ENCODE peak calls at places on chromosomes 5 and 9, in seven cellular contexts. One of them, this sample, is unnamed.

GRCh38 chr5:72402959-72403628 is 82.9 kb downstream of the PTCD2 start:
- DNase-seq in BE2C: no peak
- DNase-seq in ovary: peak; percentile 39
- DNase-seq in GM06990: no peak
- DNase-seq in PC-9: no peak
- DNase-seq in brain microvascular endothelial cell: no peak
- DNase-seq in PC-3: peak; percentile 21
- DNase-seq in this sample: no peak

GRCh38 chr9:84340535-84340934 is at the start of gene SLC28A3:
- DNase-seq in BE2C: no peak
- DNase-seq in GM06990: no peak
- DNase-seq in PC-9: peak; percentile 26
- DNase-seq in brain microvascular endothelial cell: no peak
- DNase-seq in PC-3: no peak
- DNase-seq in ovary: no peak
- DNase-seq in this sample: no peak

GRCh38 chr5:102801375-102801774 is 46.3 kb downstream of the PAM start:
- DNase-seq in PC-9: no peak
- DNase-seq in ovary: no peak
- DNase-seq in GM06990: no peak
- DNase-seq in brain microvascular endothelial cell: no peak
- DNase-seq in BE2C: no peak
- DNase-seq in PC-3: no peak
- DNase-seq in this sample: no peak

GRCh38 chr5:144236479-144236878 is 65.8 kb downstream of the KCTD16 start:
- DNase-seq in BE2C: no peak
- DNase-seq in ovary: no peak
- DNase-seq in GM06990: no peak
- DNase-seq in PC-9: no peak
- DNase-seq in brain microvascular endothelial cell: no peak
- DNase-seq in PC-3: no peak
- DNase-seq in this sample: no peak

GRCh38 chr5:32522429-32523143 is 62.8 kb upstream of the SUB1 start:
- DNase-seq in brain microvascular endothelial cell: peak; percentile 70
- DNase-seq in PC-3: peak; percentile 86
- DNase-seq in PC-9: peak; percentile 59
- DNase-seq in ovary: no peak
- DNase-seq in GM06990: no peak
- DNase-seq in BE2C: no peak
- DNase-seq in this sample: no peak

GRCh38 chr5:94021246-94021645 is 279.8 kb upstream of the POU5F2 start:
- DNase-seq in brain microvascular endothelial cell: peak; percentile 32
- DNase-seq in PC-9: peak; percentile 39
- DNase-seq in GM06990: no peak
- DNase-seq in ovary: no peak
- DNase-seq in PC-3: peak; percentile 95
- DNase-seq in BE2C: no peak
- DNase-seq in this sample: peak; percentile 71

GRCh38 chr5:79771387-79771786 is 81.8 kb downstream of the CMYA5 start:
- DNase-seq in BE2C: no peak
- DNase-seq in PC-9: no peak
- DNase-seq in brain microvascular endothelial cell: peak; percentile 9
- DNase-seq in GM06990: no peak
- DNase-seq in ovary: no peak
- DNase-seq in PC-3: no peak
- DNase-seq in this sample: peak; percentile 45

GRCh38 chr9:136916330-136917184 is 28.0 kb downstream of the FBXW5 start:
- DNase-seq in GM06990: no peak
- DNase-seq in ovary: no peak
- DNase-seq in PC-3: no peak
- DNase-seq in PC-9: no peak
- DNase-seq in brain microvascular endothelial cell: no peak
- DNase-seq in BE2C: no peak
- DNase-seq in this sample: no peak

GRCh38 chr5:14850419-14851066 is 21.0 kb downstream of the ANKH start:
- DNase-seq in GM06990: no peak
- DNase-seq in PC-9: no peak
- DNase-seq in BE2C: no peak
- DNase-seq in brain microvascular endothelial cell: no peak
- DNase-seq in ovary: no peak
- DNase-seq in PC-3: no peak
- DNase-seq in this sample: no peak

GRCh38 chr9:106403081-106403480 is 459.9 kb upstream of the ZNF462 start:
- DNase-seq in BE2C: no peak
- DNase-seq in GM06990: no peak
- DNase-seq in brain microvascular endothelial cell: peak; percentile 25
- DNase-seq in PC-9: peak; percentile 19
- DNase-seq in ovary: no peak
- DNase-seq in PC-3: peak; percentile 76
- DNase-seq in this sample: peak; percentile 58

DNA sequence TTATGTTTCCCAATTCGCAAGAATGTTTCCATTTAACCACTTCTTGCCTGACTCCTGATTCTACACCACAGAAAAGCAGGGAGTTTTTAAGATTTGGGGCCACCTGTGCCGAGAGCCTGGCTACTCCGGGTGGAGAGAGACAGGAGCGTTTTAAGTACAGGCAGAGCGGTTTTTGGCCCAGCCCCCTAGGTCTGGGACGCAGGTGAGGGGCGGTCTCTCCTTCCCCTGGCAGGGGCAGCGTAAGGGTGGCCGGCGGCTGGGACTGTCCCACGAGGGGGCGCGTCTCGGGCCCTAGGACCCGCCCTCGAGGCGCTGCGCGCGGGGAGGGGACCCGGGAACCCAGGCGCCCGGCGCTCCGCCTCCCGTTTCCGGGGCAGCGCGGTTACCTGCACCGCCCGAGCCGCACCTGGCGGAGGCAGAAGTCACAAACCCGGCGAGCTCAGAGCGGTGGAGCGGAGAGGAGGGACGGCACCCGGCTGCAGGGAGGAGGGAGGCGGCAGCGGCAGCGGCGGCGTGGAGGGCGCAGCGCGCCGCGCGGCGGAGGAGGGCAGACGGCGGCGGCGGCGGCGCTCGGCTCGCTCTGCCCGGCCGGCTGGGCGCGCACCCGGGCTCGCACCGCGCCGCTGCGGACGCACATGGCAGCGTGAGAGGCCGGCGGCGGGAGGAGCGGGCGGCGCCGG is at the start of gene WWC1:
- DNase-seq in PC-3: peak; percentile 91
- DNase-seq in GM06990: peak; percentile 89
- DNase-seq in brain microvascular endothelial cell: no peak
- DNase-seq in PC-9: peak; percentile 99
- DNase-seq in BE2C: peak; percentile 57
- DNase-seq in ovary: no peak
- DNase-seq in this sample: no peak
- TF ChIP-seq CTCF in PC-3: peak; percentile 25
- TF ChIP-seq CTCF in GM06990: peak; percentile 40
- TF ChIP-seq CTCF in brain microvascular endothelial cell: no peak
- TF ChIP-seq CTCF in PC-9: peak; percentile 68
- TF ChIP-seq CTCF in BE2C: peak; percentile 12
- TF ChIP-seq CTCF in ovary: no peak
- TF ChIP-seq CTCF in this sample: peak; percentile 31

GRCh38 chr5:100776244-100776643 is 126.8 kb downstream of the ST8SIA4 start:
- DNase-seq in BE2C: no peak
- DNase-seq in PC-9: no peak
- DNase-seq in GM06990: no peak
- DNase-seq in brain microvascular endothelial cell: no peak
- DNase-seq in ovary: no peak
- DNase-seq in PC-3: peak; percentile 26
- DNase-seq in this sample: no peak

GRCh38 chr5:100772548-100772947 is 130.5 kb downstream of the ST8SIA4 start:
- DNase-seq in PC-9: no peak
- DNase-seq in ovary: no peak
- DNase-seq in brain microvascular endothelial cell: no peak
- DNase-seq in PC-3: no peak
- DNase-seq in GM06990: no peak
- DNase-seq in BE2C: no peak
- DNase-seq in this sample: no peak

GRCh38 chr5:100779669-100780375 is 123.3 kb downstream of the ST8SIA4 start:
- DNase-seq in PC-9: no peak
- DNase-seq in brain microvascular endothelial cell: no peak
- DNase-seq in GM06990: no peak
- DNase-seq in ovary: no peak
- DNase-seq in BE2C: no peak
- DNase-seq in PC-3: no peak
- DNase-seq in this sample: no peak

GRCh38 chr5:100780376-100780870 is 122.7 kb downstream of the ST8SIA4 start:
- DNase-seq in PC-9: no peak
- DNase-seq in PC-3: no peak
- DNase-seq in GM06990: peak; percentile 74
- DNase-seq in brain microvascular endothelial cell: no peak
- DNase-seq in BE2C: no peak
- DNase-seq in ovary: no peak
- DNase-seq in this sample: no peak

DNA sequence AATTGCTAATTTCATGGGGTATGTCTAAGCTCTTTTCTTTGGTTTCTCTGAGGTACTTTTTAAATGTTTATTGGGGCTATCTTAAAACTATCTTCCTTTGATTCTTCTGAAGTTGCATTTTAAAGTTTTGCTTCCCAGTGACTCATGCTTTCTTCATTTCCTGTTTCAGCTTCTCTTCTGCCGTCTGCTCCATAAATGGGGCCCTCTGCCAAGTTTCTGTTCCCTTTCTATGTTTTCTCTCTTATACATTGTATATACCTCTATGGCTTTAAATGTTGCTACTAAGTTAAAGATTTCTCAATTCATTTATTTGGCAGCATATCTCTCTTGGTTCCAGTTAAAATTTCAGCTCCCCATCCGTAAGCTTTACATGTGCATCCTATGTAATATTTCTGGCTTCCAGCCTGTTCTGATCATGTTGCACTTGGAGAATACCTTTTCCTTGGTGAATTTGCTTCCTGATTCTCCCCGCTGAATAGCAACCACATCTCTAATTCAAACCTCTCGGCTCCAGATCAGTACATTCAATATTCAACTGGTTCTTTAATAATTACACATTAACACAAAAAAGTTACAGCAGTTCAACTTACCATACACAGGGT is 125.3 kb downstream of the ST8SIA4 start:
- DNase-seq in GM06990: peak; percentile 66
- DNase-seq in BE2C: no peak
- DNase-seq in PC-3: peak; percentile 88
- DNase-seq in brain microvascular endothelial cell: peak; percentile 75
- DNase-seq in PC-9: peak; percentile 10
- DNase-seq in ovary: no peak
- DNase-seq in this sample: peak; percentile 34
- H3K4me3 ChIP-seq in GM06990: no peak overlapping the region
- H3K4me3 ChIP-seq in BE2C: no peak overlapping the region
- H3K4me3 ChIP-seq in PC-3: peak overlapping the region; percentile 19
- H3K4me3 ChIP-seq in brain microvascular endothelial cell: no peak overlapping the region
- H3K4me3 ChIP-seq in PC-9: no peak overlapping the region
- H3K4me3 ChIP-seq in ovary: no peak overlapping the region
- H3K4me3 ChIP-seq in this sample: no peak overlapping the region

GRCh38 chr9:115232375-115232774 is 114.4 kb upstream of the TNC start:
- DNase-seq in BE2C: no peak
- DNase-seq in brain microvascular endothelial cell: no peak
- DNase-seq in ovary: no peak
- DNase-seq in PC-9: no peak
- DNase-seq in PC-3: no peak
- DNase-seq in GM06990: no peak
- DNase-seq in this sample: no peak

GRCh38 chr9:115234094-115234493 is 116.1 kb upstream of the TNC start:
- DNase-seq in GM06990: no peak
- DNase-seq in PC-3: peak; percentile 65
- DNase-seq in PC-9: peak; percentile 69
- DNase-seq in brain microvascular endothelial cell: peak; percentile 84
- DNase-seq in ovary: no peak
- DNase-seq in BE2C: no peak
- DNase-seq in this sample: peak; percentile 89

GRCh38 chr9:115237383-115238087 is 119.6 kb upstream of the TNC start:
- DNase-seq in PC-9: no peak
- DNase-seq in BE2C: no peak
- DNase-seq in PC-3: no peak
- DNase-seq in brain microvascular endothelial cell: no peak
- DNase-seq in GM06990: no peak
- DNase-seq in ovary: peak; percentile 25
- DNase-seq in this sample: no peak

GRCh38 chr9:115231116-115231515 is 113.2 kb upstream of the TNC start:
- DNase-seq in PC-9: no peak
- DNase-seq in ovary: no peak
- DNase-seq in GM06990: no peak
- DNase-seq in brain microvascular endothelial cell: no peak
- DNase-seq in PC-3: no peak
- DNase-seq in BE2C: no peak
- DNase-seq in this sample: no peak

GRCh38 chr9:115235221-115235620 is 117.3 kb upstream of the TNC start:
- DNase-seq in PC-9: no peak
- DNase-seq in GM06990: no peak
- DNase-seq in BE2C: no peak
- DNase-seq in PC-3: no peak
- DNase-seq in brain microvascular endothelial cell: no peak
- DNase-seq in ovary: no peak
- DNase-seq in this sample: no peak
- TF ChIP-seq CTCF in PC-9: no peak
- TF ChIP-seq CTCF in GM06990: no peak
- TF ChIP-seq CTCF in BE2C: no peak
- TF ChIP-seq CTCF in PC-3: no peak
- TF ChIP-seq CTCF in brain microvascular endothelial cell: no peak
- TF ChIP-seq CTCF in ovary: no peak
- TF ChIP-seq CTCF in this sample: no peak

DNA sequence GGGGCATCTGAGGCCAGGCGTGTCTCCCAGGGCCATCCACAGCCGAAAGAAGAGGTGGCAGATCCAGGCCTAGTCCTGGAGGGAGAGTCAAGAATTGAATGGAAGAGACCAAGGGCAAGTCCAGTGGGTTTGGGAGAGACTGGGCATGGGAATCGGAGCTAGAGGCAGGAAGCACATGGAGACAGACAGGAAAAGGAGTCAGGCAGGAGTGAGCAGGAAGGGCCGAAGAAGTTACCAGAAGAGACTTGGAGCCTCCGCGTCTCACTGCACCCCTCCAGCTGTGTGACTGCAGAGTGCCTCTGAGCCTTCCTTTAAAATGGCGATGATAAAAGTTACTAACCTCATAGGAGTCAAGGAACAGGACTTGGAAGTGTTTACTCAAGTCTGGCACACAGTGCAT is 64.4 kb upstream of the ANGPTL2 start:
- DNase-seq in brain microvascular endothelial cell: no peak
- DNase-seq in PC-9: no peak
- DNase-seq in PC-3: no peak
- DNase-seq in ovary: no peak
- DNase-seq in GM06990: no peak
- DNase-seq in BE2C: no peak
- DNase-seq in this sample: no peak
- H3K4me3 ChIP-seq in brain microvascular endothelial cell: no peak overlapping the region
- H3K4me3 ChIP-seq in PC-9: no peak overlapping the region
- H3K4me3 ChIP-seq in PC-3: no peak overlapping the region
- H3K4me3 ChIP-seq in ovary: no peak overlapping the region
- H3K4me3 ChIP-seq in GM06990: no peak overlapping the region
- H3K4me3 ChIP-seq in BE2C: no peak overlapping the region
- H3K4me3 ChIP-seq in this sample: no peak overlapping the region

DNA sequence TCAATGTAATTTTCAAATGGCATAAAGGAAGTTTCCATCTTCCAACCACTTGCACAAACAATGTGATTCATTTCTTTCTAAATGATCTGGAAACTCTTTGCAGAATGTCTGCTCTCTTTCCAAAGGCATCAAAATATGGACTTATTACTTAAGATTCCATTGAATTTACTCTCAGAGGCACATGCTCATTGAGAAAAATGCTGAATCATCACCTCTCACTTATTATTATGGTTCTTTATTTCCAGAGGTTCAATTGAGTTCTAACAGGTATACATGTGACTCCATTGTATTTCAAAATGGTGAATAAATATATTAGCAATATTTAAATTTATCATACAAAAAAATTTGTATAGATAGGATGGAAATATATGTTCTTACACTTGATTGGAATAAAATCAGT is 1140.6 kb downstream of the EFNA5 start:
- DNase-seq in ovary: no peak
- DNase-seq in brain microvascular endothelial cell: no peak
- DNase-seq in PC-3: no peak
- DNase-seq in BE2C: no peak
- DNase-seq in GM06990: no peak
- DNase-seq in PC-9: no peak
- DNase-seq in this sample: no peak
- TF ChIP-seq CTCF in ovary: no peak
- TF ChIP-seq CTCF in brain microvascular endothelial cell: no peak
- TF ChIP-seq CTCF in PC-3: no peak
- TF ChIP-seq CTCF in BE2C: no peak
- TF ChIP-seq CTCF in GM06990: no peak
- TF ChIP-seq CTCF in PC-9: no peak
- TF ChIP-seq CTCF in this sample: no peak